ENCODE peak calls at places on chromosome 2, in ten cellular contexts. V is upper lobe of left lung, M is prostate gland, J is PC-3, G is vagina, R is SJCRH30, N is ovary, L is A549, D is tibial artery, K is retinal pigment epithelial cell. Y is an unnamed sample.

GRCh38 chr2:156434461-156435291 is 1.5 kb upstream of the GPD2 start:
- DNase-seq in J (peak; percentile 26), N (no peak), M (no peak), L (peak; percentile 21), K (no peak), R (no peak), V (no peak), G (no peak), D (no peak), Y (no peak)

GRCh38 chr2:71277536-71278103 is 50.7 kb upstream of the PAIP2B start:
- DNase-seq in M (no peak), G (no peak), V (peak; percentile 25), R (peak; percentile 81), N (no peak), L (peak; percentile 62), D (peak; percentile 70), K (no peak), J (peak; percentile 58), Y (peak; percentile 8)

GRCh38 chr2:9790702-9791225 is 52.5 kb upstream of the TAF1B start:
- DNase-seq in M (no peak), L (no peak), G (no peak), V (no peak), J (no peak), K (no peak), R (no peak), D (peak; percentile 39), N (no peak), Y (no peak)

GRCh38 chr2:18630941-18631340 is 41.6 kb upstream of the NT5C1B start:
- DNase-seq in K (no peak), M (no peak), V (no peak), D (no peak), J (peak; percentile 48), G (no peak), R (no peak), N (no peak), L (no peak), Y (no peak)

GRCh38 chr2:11500702-11501303 is 33.0 kb upstream of the GREB1 start:
- DNase-seq in V (no peak), L (no peak), N (no peak), R (no peak), K (no peak), M (no peak), D (no peak), G (no peak), J (no peak), Y (peak; percentile 42)

GRCh38 chr2:9178905-9179571 is 27.6 kb upstream of the ASAP2 start:
- DNase-seq in J (peak; percentile 92), R (peak; percentile 78), L (peak; percentile 26), D (peak; percentile 84), N (peak; percentile 64), M (peak; percentile 39), V (no peak), G (no peak), K (peak; percentile 60), Y (peak; percentile 85)

GRCh38 chr2:150675807-150676206 is 188.3 kb upstream of the RND3 start:
- DNase-seq in D (no peak), J (no peak), M (no peak), R (no peak), G (no peak), K (peak; percentile 17), V (no peak), N (no peak), L (no peak), Y (no peak)

GRCh38 chr2:24104906-24105305 is 18.2 kb downstream of the PFN4 start:
- DNase-seq in D (no peak), R (no peak), G (no peak), M (no peak), K (no peak), J (no peak), L (no peak), V (no peak), N (no peak), Y (no peak)

GRCh38 chr2:18425186-18425585 is 135.3 kb downstream of the RDH14 start:
- DNase-seq in G (no peak), L (no peak), N (no peak), M (no peak), R (no peak), D (no peak), V (no peak), K (no peak), J (no peak), Y (no peak)

GRCh38 chr2:172404824-172405223 is 22.6 kb upstream of the ITGA6 start:
- DNase-seq in V (no peak), J (peak; percentile 70), M (no peak), N (no peak), K (peak; percentile 83), G (no peak), D (no peak), L (no peak), R (no peak), Y (peak; percentile 42)

GRCh38 chr2:172405673-172406072 is 21.7 kb upstream of the ITGA6 start:
- DNase-seq in D (no peak), L (no peak), J (no peak), G (no peak), V (no peak), K (no peak), R (no peak), N (no peak), M (no peak), Y (no peak)

GRCh38 chr2:172403402-172403801 is 24.0 kb upstream of the ITGA6 start:
- DNase-seq in D (no peak), V (no peak), G (no peak), J (no peak), R (no peak), M (no peak), L (no peak), N (no peak), K (no peak), Y (no peak)

GRCh38 chr2:172402184-172402583 is 25.2 kb upstream of the ITGA6 start:
- DNase-seq in L (no peak), R (no peak), J (no peak), M (no peak), D (no peak), N (no peak), K (no peak), G (no peak), V (no peak), Y (no peak)

DNA sequence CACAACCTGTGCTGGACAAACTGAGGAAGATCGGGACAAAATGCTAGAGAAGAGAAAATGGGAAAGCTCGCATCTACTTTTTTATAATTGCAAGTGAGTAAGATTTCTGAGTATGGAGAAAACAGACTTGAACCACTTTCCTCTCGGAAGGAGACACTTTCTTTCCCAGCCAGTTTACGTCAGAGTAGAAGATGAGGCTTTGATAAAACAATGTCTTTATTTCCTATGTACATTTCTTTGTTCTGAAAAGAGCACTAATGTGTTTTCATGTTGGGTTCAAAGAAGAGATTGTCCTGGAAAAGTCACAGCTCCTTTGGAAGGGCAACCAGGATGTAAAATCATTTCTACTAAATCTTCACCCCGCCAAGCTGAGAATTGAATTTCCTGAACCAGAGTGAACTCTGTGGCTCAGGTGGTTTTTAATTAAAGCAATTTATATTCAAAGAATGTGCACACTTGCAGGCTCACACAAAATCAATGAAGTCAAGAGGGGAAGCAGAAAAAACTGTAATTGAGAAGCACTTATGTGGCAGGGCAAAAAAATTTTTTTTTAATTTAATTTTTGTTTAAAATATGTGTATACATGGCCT is 23.4 kb upstream of the ITGA6 start:
- DNase-seq in N (no peak), R (no peak), D (no peak), J (no peak), V (no peak), L (no peak), K (no peak), M (no peak), G (no peak), Y (no peak)
- H3K4me3 ChIP-seq in N (no peak overlapping the region), R (no peak overlapping the region), D (no peak overlapping the region), J (no peak overlapping the region), V (no peak overlapping the region), L (no peak overlapping the region), K (no peak overlapping the region), M (no peak overlapping the region), G (no peak overlapping the region), Y (no peak overlapping the region)

GRCh38 chr2:201809633-201810032 is 3.3 kb downstream of the CDK15 start:
- DNase-seq in L (no peak), V (no peak), D (no peak), G (no peak), M (no peak), J (no peak), R (no peak), K (no peak), N (no peak), Y (no peak)

GRCh38 chr2:201810592-201810991 is 4.3 kb downstream of the CDK15 start:
- DNase-seq in J (no peak), R (no peak), V (no peak), K (no peak), G (no peak), L (no peak), M (no peak), N (no peak), D (no peak), Y (no peak)

GRCh38 chr2:201806442-201806841 is at the start of gene CDK15:
- DNase-seq in D (no peak), R (peak; percentile 71), G (no peak), V (no peak), K (no peak), M (no peak), J (no peak), L (no peak), N (peak; percentile 77), Y (peak; percentile 92)

GRCh38 chr2:201808070-201808469 is 1.7 kb downstream of the CDK15 start:
- DNase-seq in M (no peak), G (no peak), R (no peak), K (no peak), L (no peak), V (no peak), D (no peak), N (no peak), J (no peak), Y (no peak)

GRCh38 chr2:201807452-201807980 is 1.2 kb downstream of the CDK15 start:
- DNase-seq in N (peak; percentile 58), V (no peak), M (no peak), R (peak; percentile 44), G (no peak), J (no peak), K (no peak), D (peak; percentile 74), L (no peak), Y (peak; percentile 77)
- H3K4me3 ChIP-seq in N (no peak overlapping the region), V (no peak overlapping the region), M (no peak overlapping the region), R (peak overlapping the region; percentile 23), G (no peak overlapping the region), J (no peak overlapping the region), K (no peak overlapping the region), D (no peak overlapping the region), L (no peak overlapping the region), Y (peak overlapping the region; percentile 16)

GRCh38 chr2:37654419-37654818 is 17.0 kb downstream of the CDC42EP3 start:
- DNase-seq in G (no peak), R (no peak), N (no peak), M (no peak), K (no peak), V (no peak), D (no peak), L (no peak), J (no peak), Y (no peak)
- H3K4me3 ChIP-seq in G (no peak overlapping the region), R (no peak overlapping the region), N (no peak overlapping the region), M (no peak overlapping the region), K (no peak overlapping the region), V (no peak overlapping the region), D (no peak overlapping the region), L (no peak overlapping the region), J (no peak overlapping the region), Y (peak overlapping the region; percentile 3)

DNA sequence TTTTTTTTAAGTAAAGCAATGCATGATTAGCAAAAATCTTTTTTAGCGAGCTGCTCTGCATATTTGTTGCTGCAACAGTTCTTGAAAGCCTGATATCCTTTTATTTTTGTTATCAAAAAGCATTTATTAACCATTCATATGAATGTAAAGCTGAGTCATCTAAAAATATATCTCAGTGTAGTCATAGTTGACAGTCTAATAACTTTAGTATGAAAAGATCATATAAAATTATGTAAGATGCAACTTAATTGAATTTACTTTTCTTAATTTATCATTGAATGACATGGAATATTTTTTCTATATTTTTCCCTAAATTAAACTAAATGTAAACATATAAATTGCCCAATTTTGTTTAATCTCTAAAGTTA is 8.5 kb downstream of the UGP2 start:
- DNase-seq in G (no peak), L (no peak), D (no peak), M (no peak), R (no peak), K (no peak), V (no peak), N (no peak), J (peak; percentile 6), Y (no peak)
- H3K4me3 ChIP-seq in G (no peak overlapping the region), L (no peak overlapping the region), D (no peak overlapping the region), M (no peak overlapping the region), R (no peak overlapping the region), K (no peak overlapping the region), V (no peak overlapping the region), N (no peak overlapping the region), J (no peak overlapping the region), Y (no peak overlapping the region)

Y was measured in fibroblast of villous mesenchyme.